ENCODE peak calls at places on chromosomes 16 and 17, in nine cellular contexts. M is breast epithelium; L is GM23338; D is PC-9; N is iris pigment epithelial cell; U is stimulated activated CD4-positive, alpha-beta T cell treated with anti-CD3 and anti-CD28 coated beads, Interleukin-2, amount 100 ng/mL, for 48 hours; P is activated CD4-positive, alpha-beta T cell treated with anti-CD3 and anti-CD28 coated beads for 48 hours; G is fibroblast of the aortic adventitia; C is stimulated activated CD8-positive, alpha-beta memory T cell treated with anti-CD3 and anti-CD28 coated beads, Interleukin-4, amount 100 ng/mL, for 1 hour. I is an unnamed sample.

GRCh38 chr17:69978056-69978646 is 96.9 kb upstream of the KCNJ16 start:
- DNase-seq in G (no peak), C (no peak), L (no peak), P (no peak), M (no peak), N (peak), U (no peak), D (no peak), I (no peak)

GRCh38 chr17:48586355-48586924 is 3.6 kb downstream of the HOXB3 start:
- DNase-seq in G (no peak), C (no peak), M (no peak), N (no peak), D (no peak), L (no peak), U (no peak), P (peak), I (no peak)

GRCh38 chr16:22098538-22099255 is 6.4 kb downstream of the VWA3A start:
- DNase-seq in N (peak), U (no peak), P (no peak), L (peak), G (peak), D (peak), M (no peak), C (no peak), I (peak)

GRCh38 chr17:50067996-50068395 is 12.1 kb downstream of the ITGA3 start:
- DNase-seq in P (no peak), M (no peak), L (no peak), D (no peak), U (no peak), N (no peak), G (no peak), C (no peak), I (no peak)

GRCh38 chr17:40329981-40330794 is 21.2 kb downstream of the RARA start:
- DNase-seq in U (no peak), D (peak), M (peak), G (no peak), L (no peak), P (no peak), C (no peak), N (no peak), I (peak)

GRCh38 chr17:2297023-2297422 is 6.6 kb downstream of the SMG6 start:
- DNase-seq in C (no peak), L (no peak), D (no peak), M (no peak), N (no peak), U (no peak), G (no peak), P (no peak), I (no peak)

GRCh38 chr17:57985675-57985974 is 2.4 kb downstream of the VEZF1 start:
- DNase-seq in D (peak), P (no peak), L (no peak), N (peak), C (no peak), G (peak), U (no peak), M (no peak), I (no peak)

GRCh38 chr17:3318336-3318735 is 20.2 kb upstream of the OR3A1 start:
- DNase-seq in L (peak), M (no peak), G (no peak), C (no peak), D (no peak), P (no peak), N (no peak), U (no peak), I (no peak)

GRCh38 chr16:25093208-25094061 is 18.1 kb upstream of the LCMT1 start:
- DNase-seq in D (no peak), C (no peak), N (no peak), G (no peak), M (no peak), U (no peak), P (peak), L (no peak), I (no peak)

GRCh38 chr16:88649195-88649923 is 1.5 kb downstream of the CYBA start:
- DNase-seq in G (no peak), U (no peak), C (no peak), M (no peak), P (no peak), N (no peak), D (no peak), L (no peak), I (peak)

I was measured in NCI-H82.